ENCODE peak calls at places on chromosomes 1 and 21, in six cellular contexts. S is suprapubic skin, J is uterus, Y is body of pancreas, G is spleen, F is ovary. T is an unnamed sample.

GRCh38 chr21:21226472-21226871 is 228.3 kb downstream of the NCAM2 start:
- DNase-seq in J (no peak), F (no peak), Y (no peak), S (no peak), G (no peak), T (no peak)

GRCh38 chr1:234675561-234675960 is 65.6 kb upstream of the IRF2BP2 start:
- DNase-seq in J (no peak), F (no peak), Y (no peak), S (no peak), G (no peak), T (no peak)

GRCh38 chr1:167563579-167564246 is 10.2 kb upstream of the CREG1 start:
- DNase-seq in Y (no peak), J (no peak), S (no peak), G (no peak), F (no peak), T (no peak)

GRCh38 chr1:206687915-206688442 is 3.3 kb downstream of the MAPKAPK2 start:
- DNase-seq in G (no peak), F (no peak), J (no peak), S (no peak), Y (no peak), T (peak; percentile 46)

GRCh38 chr1:162908780-162909179 is 47.8 kb upstream of the CCDC190 start:
- DNase-seq in Y (no peak), J (no peak), F (no peak), S (no peak), G (no peak), T (no peak)

GRCh38 chr1:230292739-230293720 is 133.1 kb downstream of the PGBD5 start:
- DNase-seq in Y (no peak), S (peak; percentile 32), F (peak; percentile 17), J (no peak), G (peak; percentile 64), T (no peak)

GRCh38 chr1:8396912-8397406 is 79.0 kb downstream of the SLC45A1 start:
- DNase-seq in S (no peak), G (no peak), J (no peak), Y (no peak), F (no peak), T (peak; percentile 24)

GRCh38 chr1:77382361-77382760 is 100.5 kb downstream of the AK5 start:
- DNase-seq in J (no peak), Y (no peak), S (no peak), G (no peak), F (no peak), T (no peak)

GRCh38 chr1:54884768-54885167 is 2.2 kb downstream of the DHCR24 start:
- DNase-seq in F (no peak), J (no peak), S (no peak), G (no peak), Y (no peak), T (no peak)

GRCh38 chr1:55140546-55140983 is 74.6 kb downstream of the USP24 start:
- DNase-seq in F (peak; percentile 69), J (peak; percentile 58), Y (peak; percentile 71), S (no peak), G (no peak), T (peak; percentile 12)

GRCh38 chr21:39003982-39004775 is 179.1 kb downstream of the PSMG1 start:
- DNase-seq in Y (no peak), S (no peak), J (no peak), F (peak; percentile 49), G (no peak), T (no peak)

GRCh38 chr21:32515869-32516268 is 69.5 kb downstream of the TCP10L start:
- DNase-seq in F (no peak), S (no peak), Y (no peak), J (no peak), G (no peak), T (no peak)

GRCh38 chr1:206588492-206588891 is 23.8 kb downstream of the EIF2D start:
- DNase-seq in J (no peak), S (no peak), F (no peak), G (no peak), Y (no peak), T (no peak)

GRCh38 chr1:230104395-230105244 is 37.6 kb downstream of the GALNT2 start:
- DNase-seq in J (peak; percentile 83), S (peak; percentile 96), F (peak; percentile 81), G (peak; percentile 92), Y (peak; percentile 96), T (peak; percentile 87)

GRCh38 chr21:36504067-36505058 is 24.4 kb upstream of the CLDN14 start:
- DNase-seq in F (peak; percentile 29), Y (peak; percentile 53), G (no peak), J (no peak), S (no peak), T (peak; percentile 26)

GRCh38 chr1:82094136-82094535 is 293.4 kb downstream of the ADGRL2 start:
- DNase-seq in F (no peak), Y (no peak), J (no peak), G (no peak), S (no peak), T (no peak)

GRCh38 chr1:172895761-172896160 is 155.0 kb downstream of the TNFSF18 start:
- DNase-seq in F (no peak), S (no peak), J (no peak), G (no peak), Y (no peak), T (no peak)

GRCh38 chr1:218476385-218476784 is 131.2 kb downstream of the TGFB2 start:
- DNase-seq in J (no peak), S (no peak), Y (no peak), G (no peak), F (no peak), T (no peak)

GRCh38 chr1:11188381-11188780 is 774 bp upstream of the ANGPTL7 start:
- DNase-seq in S (no peak), G (no peak), J (no peak), Y (no peak), F (no peak), T (no peak)

DNA sequence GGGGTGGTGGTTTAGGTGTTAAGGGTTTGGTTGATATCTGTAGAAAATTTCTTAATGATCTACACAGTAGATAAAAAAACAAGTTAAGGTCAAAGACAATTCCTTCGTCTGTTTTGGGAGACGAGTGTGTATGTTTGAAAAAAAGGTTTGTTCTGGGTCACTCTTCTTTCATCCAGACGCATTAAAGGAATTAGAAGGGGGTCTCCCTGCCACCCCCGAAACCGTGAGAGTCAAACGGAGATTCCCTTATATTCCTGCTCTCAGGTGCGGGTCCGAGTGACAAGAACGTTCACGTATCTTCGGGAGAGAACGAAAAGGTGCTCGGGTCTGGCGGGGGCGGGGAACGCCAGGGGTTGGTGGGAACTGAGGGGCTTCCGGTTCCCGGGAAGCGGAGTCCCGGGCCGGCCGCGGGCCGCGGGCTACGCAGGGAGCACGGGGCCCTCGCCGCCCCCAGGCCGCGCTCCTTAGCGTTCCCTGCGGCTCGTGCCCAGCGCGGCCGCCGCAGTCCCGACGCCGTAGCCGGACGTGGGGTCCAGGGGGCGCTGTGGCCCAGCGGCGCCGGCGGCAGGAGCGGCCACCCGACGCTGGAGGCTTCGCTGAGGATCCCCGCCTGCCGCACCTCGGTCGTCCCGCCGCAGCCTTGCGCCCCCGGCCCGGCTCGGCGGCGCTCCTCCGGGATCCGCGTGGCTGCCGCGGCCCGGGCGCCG is at the start of gene ZFYVE9:
- DNase-seq in G (peak; percentile 94), F (peak; percentile 80), Y (peak; percentile 78), S (peak; percentile 79), J (peak; percentile 79), T (peak; percentile 64)
- TF ChIP-seq POLR2A in G (no peak), F (no peak), Y (peak; percentile 27), S (no peak), J (peak; percentile 54), T (peak; percentile 44)

DNA sequence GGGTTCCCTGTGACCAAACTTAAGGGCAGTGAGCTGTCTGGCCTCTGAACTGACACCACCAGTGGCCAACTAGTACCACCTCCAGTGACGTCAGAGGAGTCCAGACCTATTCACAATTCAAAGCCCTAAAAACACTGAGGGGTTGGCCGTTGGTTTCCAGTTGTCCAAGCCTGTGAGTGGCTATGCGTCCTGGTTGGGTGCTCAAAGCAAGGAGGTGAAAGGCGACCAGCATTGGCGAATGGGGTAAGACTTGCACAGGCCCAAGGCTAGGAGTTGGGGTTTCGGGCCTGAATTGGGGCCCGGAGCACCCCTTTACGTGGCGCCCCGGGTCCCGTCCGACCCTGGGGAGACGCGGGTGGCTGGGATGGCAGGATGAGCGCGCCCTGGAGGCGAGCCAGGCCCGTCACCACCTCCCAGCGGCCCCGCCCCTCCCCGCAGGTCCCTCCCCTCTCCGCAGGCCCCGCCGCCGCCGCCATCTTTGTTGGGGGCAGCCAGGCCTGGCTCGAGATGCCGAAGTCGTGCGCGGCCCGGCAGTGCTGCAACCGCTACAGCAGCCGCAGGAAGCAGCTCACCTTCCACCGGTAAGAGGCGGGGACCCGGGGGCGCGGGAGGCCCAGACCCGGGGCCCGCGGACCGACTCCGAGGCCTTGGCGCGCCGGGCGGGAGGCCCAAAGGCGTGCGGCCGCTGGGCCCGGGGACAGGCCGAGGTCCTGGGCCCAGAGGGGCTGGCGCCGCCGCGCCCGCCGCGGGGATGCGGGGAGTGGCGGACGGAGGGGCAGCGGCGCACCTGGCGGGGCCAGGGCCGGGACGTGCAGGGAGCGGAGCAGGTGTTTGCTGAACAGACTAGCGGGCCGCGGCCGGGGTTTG is at the start of gene THAP3:
- DNase-seq in Y (peak; percentile 86), S (peak; percentile 95), F (peak; percentile 90), G (peak; percentile 98), J (peak; percentile 85), T (peak; percentile 89)
- TF ChIP-seq POLR2A in Y (peak; percentile 52), S (no peak), F (no peak), G (no peak), J (peak; percentile 49), T (no peak)

DNA sequence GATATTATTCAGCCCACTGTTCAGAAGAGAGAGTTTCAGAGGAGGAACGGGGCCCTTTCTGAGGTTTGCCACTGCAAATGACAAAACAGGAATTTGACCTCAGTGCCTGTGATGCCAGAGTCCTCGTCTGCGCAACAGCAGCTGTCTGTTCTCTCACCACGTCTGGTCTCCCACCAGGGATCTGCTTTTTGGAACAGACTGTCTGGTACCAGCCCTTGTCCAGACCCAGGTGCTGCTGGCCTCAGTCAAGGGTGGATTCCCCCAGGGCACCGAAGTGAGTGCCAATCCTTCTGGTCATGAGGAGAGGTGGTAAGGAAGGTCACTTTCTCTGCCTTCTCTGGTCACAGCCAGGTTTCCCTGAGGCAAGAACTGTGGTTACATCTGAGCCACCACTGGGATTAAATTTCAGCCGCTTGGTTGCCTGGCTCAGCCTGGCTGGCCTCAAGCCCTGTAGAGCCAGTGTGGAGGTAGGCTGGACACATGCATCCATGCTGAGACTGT is 2.3 kb upstream of the BCAN start:
- DNase-seq in J (no peak), S (no peak), G (no peak), F (no peak), Y (no peak), T (peak; percentile 87)
- TF ChIP-seq POLR2A in J (no peak), S (no peak), G (no peak), F (no peak), Y (no peak), T (no peak)

DNA sequence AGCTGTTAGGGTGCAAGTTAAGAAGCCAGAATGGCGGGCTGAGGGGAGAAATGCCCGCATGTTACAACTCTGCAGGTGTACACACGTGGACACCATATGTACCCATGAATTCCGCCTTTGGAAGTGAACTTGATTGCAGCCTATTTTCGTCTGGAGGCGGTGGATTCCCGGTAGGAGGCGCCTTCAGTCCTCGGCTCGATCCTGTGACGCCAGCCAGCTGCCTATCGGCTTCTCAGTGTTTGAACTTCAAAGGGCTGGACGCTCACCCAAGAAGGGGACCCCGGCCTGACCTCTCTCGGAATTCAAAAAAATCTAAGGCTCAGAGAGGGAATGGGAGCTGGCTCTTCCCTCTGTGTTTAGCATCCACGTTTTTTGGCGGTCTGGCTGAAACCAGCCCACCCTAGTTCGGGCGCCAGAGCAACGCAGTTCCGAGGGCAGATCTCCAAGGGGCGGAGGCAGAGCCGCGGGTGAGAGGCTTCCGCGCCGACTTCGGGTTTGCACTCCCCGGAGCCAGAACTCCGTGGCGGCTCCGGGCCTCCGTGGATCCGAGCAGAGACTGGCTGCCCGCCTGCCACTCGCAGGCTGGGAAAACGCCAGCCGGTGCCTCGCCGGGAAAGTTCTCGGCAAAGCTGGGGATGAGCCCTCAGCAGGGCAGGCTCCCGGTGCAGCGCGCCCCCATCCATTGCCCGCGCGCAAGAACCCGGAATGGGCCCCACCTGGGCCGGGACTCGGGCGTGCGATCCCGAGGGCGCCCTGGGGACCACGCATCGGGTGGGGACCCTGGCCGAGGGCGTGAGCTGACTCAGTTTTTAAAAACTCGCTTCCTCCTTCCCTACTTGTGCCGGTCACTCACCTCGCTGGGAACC is 996 bp upstream of the TMEM51 start:
- DNase-seq in G (peak; percentile 78), Y (peak; percentile 93), S (peak; percentile 86), F (peak; percentile 93), J (peak; percentile 87), T (peak; percentile 65)
- TF ChIP-seq POLR2A in G (no peak), Y (peak; percentile 93), S (no peak), F (peak; percentile 52), J (no peak), T (no peak)